ENCODE peak calls at places on chromosomes 3 and 15, in six cellular contexts. G is GM12878, F is HCT116, K is Panc1, B is SK-N-SH, O is HepG2. I is an unnamed sample.

GRCh38 chr15:92663250-92663951 is 7.8 kb upstream of the FAM174B start:
- DNase-seq in G (peak; percentile 85), F (no peak), K (no peak), B (no peak), O (no peak), I (no peak)

GRCh38 chr15:55649058-55649423 is 60.9 kb upstream of the PYGO1 start:
- DNase-seq in G (no peak), F (no peak), K (no peak), B (no peak), O (no peak), I (no peak)

GRCh38 chr15:58369261-58369699 is 62.5 kb upstream of the LIPC start:
- DNase-seq in G (no peak), F (no peak), K (no peak), B (no peak), O (peak; percentile 30), I (no peak)

GRCh38 chr3:179028408-179028807 is 43.2 kb downstream of the ZMAT3 start:
- DNase-seq in G (no peak), F (no peak), K (no peak), B (no peak), O (no peak), I (no peak)

GRCh38 chr15:72197460-72198409 is at the start of gene GRAMD2A:
- DNase-seq in G (no peak), F (peak; percentile 61), K (no peak), B (peak; percentile 91), O (no peak), I (no peak)

GRCh38 chr3:105502333-105502732 is 135.6 kb downstream of the ALCAM start:
- DNase-seq in G (no peak), F (no peak), K (no peak), B (no peak), O (no peak), I (no peak)

GRCh38 chr15:68012911-68013310 is 41.2 kb upstream of the PIAS1 start:
- DNase-seq in G (no peak), F (no peak), K (no peak), B (no peak), O (no peak), I (no peak)

GRCh38 chr3:197007953-197008352 is 21.7 kb downstream of the MELTF start:
- DNase-seq in G (no peak), F (no peak), K (no peak), B (no peak), O (no peak), I (no peak)

GRCh38 chr3:3907023-3907422 is 107.8 kb downstream of the LRRN1 start:
- DNase-seq in G (no peak), F (no peak), K (no peak), B (no peak), O (no peak), I (peak; percentile 6)

GRCh38 chr15:100241572-100242479 is 99.9 kb downstream of the ADAMTS17 start:
- DNase-seq in G (no peak), F (peak; percentile 51), K (peak; percentile 10), B (no peak), O (peak; percentile 63), I (peak; percentile 23)

GRCh38 chr3:28109829-28110228 is 131.6 kb upstream of the CMC1 start:
- DNase-seq in G (no peak), F (no peak), K (no peak), B (no peak), O (peak; percentile 78), I (no peak)

GRCh38 chr15:40029979-40030893 is 8.7 kb downstream of the SRP14 start:
- DNase-seq in G (no peak), F (no peak), K (no peak), B (no peak), O (peak; percentile 50), I (no peak)

GRCh38 chr3:30605706-30606300 is 598 bp upstream of the TGFBR2 start:
- DNase-seq in G (no peak), F (no peak), K (no peak), B (no peak), O (no peak), I (no peak)

GRCh38 chr3:70736009-70736408 is 423.6 kb upstream of the MDFIC2 start:
- DNase-seq in G (no peak), F (no peak), K (no peak), B (no peak), O (no peak), I (no peak)

GRCh38 chr15:100328796-100329195 is 13.0 kb downstream of the ADAMTS17 start:
- DNase-seq in G (no peak), F (no peak), K (no peak), B (no peak), O (no peak), I (no peak)

GRCh38 chr3:11055496-11055895 is 62.9 kb downstream of the SLC6A1 start:
- DNase-seq in G (no peak), F (no peak), K (no peak), B (no peak), O (no peak), I (no peak)

GRCh38 chr3:99534951-99535704 is 103.3 kb upstream of the COL8A1 start:
- DNase-seq in G (no peak), F (no peak), K (no peak), B (no peak), O (no peak), I (no peak)

GRCh38 chr3:82567029-82567600 is 805.7 kb upstream of the GBE1 start:
- DNase-seq in G (no peak), F (no peak), K (no peak), B (no peak), O (no peak), I (no peak)
- H3K4me3 ChIP-seq in G (no peak overlapping the region), F (no peak overlapping the region), K (no peak overlapping the region), B (no peak overlapping the region), O (no peak overlapping the region), I (no peak overlapping the region)

GRCh38 chr15:45970542-45970941 is 335.7 kb downstream of the SQOR start:
- DNase-seq in G (no peak), F (no peak), K (no peak), B (no peak), O (no peak), I (no peak)
- TF ChIP-seq CTCF in G (no peak), F (no peak), K (no peak), B (no peak), O (no peak), I (no peak)

DNA sequence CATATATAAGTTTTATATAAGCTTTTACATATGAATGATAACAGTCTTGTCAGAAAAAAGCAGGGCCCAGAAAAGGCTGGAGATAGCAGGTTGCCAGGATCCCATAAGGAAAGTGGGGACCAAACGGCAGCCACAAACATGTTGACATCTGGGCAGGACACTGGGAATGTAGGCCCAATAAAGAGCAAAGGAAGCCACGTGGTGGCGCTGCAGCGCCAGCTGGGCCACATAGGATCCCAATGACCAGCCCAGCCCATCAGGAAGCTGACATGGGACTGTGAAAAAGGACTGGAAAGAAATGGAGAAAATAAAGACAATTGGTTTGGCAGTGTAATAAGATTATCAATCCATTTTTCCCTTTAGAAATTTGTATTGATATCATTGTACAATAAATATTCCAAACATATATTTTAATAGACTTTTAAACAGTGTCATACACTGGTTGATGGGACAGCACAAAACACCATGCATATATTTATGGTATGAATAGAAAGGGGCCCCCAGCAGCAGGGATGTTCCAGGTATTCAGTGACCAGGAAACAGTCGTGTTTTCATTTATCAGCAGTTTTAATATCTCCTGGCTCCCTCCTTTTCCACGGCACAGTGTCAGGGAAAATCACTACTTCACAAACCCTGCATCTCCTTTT is 89.0 kb upstream of the STRIT1 start:
- DNase-seq in G (no peak), F (peak; percentile 63), K (peak; percentile 27), B (peak; percentile 69), O (peak; percentile 53), I (peak; percentile 55)
- TF ChIP-seq REST in G (no peak), F (no peak), K (no peak), B (no peak), O (no peak), I (no peak)

GRCh38 chr3:189911001-189911400 is 209.7 kb downstream of the P3H2 start:
- DNase-seq in G (no peak), F (no peak), K (no peak), B (no peak), O (no peak), I (no peak)

GRCh38 chr3:189909139-189909538 is 211.6 kb downstream of the P3H2 start:
- DNase-seq in G (no peak), F (no peak), K (no peak), B (no peak), O (no peak), I (no peak)

GRCh38 chr3:189907803-189908202 is 212.9 kb downstream of the P3H2 start:
- DNase-seq in G (no peak), F (no peak), K (no peak), B (no peak), O (no peak), I (no peak)

GRCh38 chr3:189908646-189909045 is 212.1 kb downstream of the P3H2 start:
- DNase-seq in G (no peak), F (no peak), K (no peak), B (no peak), O (no peak), I (no peak)

DNA sequence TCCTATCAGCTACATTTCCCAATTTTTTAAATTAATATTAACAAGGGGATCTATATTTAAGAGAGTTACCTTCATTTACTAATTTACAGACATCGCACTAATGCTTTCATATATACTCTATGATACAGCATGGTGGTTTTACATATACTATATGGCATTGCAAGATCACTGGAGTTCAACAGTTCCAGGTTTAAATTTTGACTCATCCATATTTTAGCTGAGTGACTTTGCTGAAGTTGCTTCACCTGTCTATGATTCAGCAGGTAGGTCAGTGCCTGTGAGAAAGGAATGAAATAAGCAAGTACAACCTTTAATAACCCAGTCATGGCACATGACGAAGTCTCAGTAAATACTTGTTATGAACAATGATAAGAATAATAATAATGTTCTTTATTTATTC is 211.1 kb downstream of the P3H2 start:
- DNase-seq in G (no peak), F (no peak), K (no peak), B (no peak), O (no peak), I (no peak)
- H3K4me3 ChIP-seq in G (no peak overlapping the region), F (no peak overlapping the region), K (no peak overlapping the region), B (no peak overlapping the region), O (no peak overlapping the region), I (no peak overlapping the region)

I was measured in HL-60.